ENCODE peak calls at places on chromosomes 5 and 9, in four cellular contexts. I, M, F and Q are unnamed samples.

GRCh38 chr9:121598167-121599000 is 53.0 kb upstream of the DAB2IP start:
- DNase-seq in I (no peak), M (peak; percentile 89), F (peak; percentile 75), Q (no peak)

GRCh38 chr5:77394064-77394716 is 97.9 kb downstream of the WDR41 start:
- DNase-seq in I (no peak), M (no peak), F (no peak), Q (no peak)

GRCh38 chr5:100644776-100645175 is 109.6 kb downstream of the FAM174A start:
- DNase-seq in I (no peak), M (no peak), F (no peak), Q (no peak)

GRCh38 chr5:123722451-123722850 is 210.5 kb downstream of the CSNK1G3 start:
- DNase-seq in I (no peak), M (no peak), F (no peak), Q (no peak)

GRCh38 chr5:172497591-172498255 is 43.4 kb upstream of the SH3PXD2B start:
- DNase-seq in I (no peak), M (no peak), F (no peak), Q (no peak)

GRCh38 chr5:38532165-38532669 is 24.2 kb downstream of the LIFR start:
- DNase-seq in I (no peak), M (no peak), F (no peak), Q (no peak)

GRCh38 chr5:54612711-54613110 is 95.2 kb downstream of the SNX18 start:
- DNase-seq in I (no peak), M (no peak), F (no peak), Q (no peak)

GRCh38 chr9:84325347-84325982 is 15.1 kb downstream of the SLC28A3 start:
- DNase-seq in I (no peak), M (no peak), F (no peak), Q (no peak)

GRCh38 chr5:321233-321725 is at the start of gene AHRR:
- DNase-seq in I (no peak), M (peak; percentile 78), F (peak; percentile 47), Q (no peak)

GRCh38 chr5:171309526-171310333 is 682 bp downstream of the TLX3 start:
- DNase-seq in I (no peak), M (no peak), F (no peak), Q (no peak)

GRCh38 chr5:149731617-149732400 is 1.7 kb downstream of the PPARGC1B start:
- DNase-seq in I (peak; percentile 89), M (peak; percentile 92), F (peak; percentile 73), Q (peak; percentile 77)

GRCh38 chr5:139414601-139415121 is 10.8 kb upstream of the SPATA24 start:
- DNase-seq in I (no peak), M (no peak), F (no peak), Q (no peak)

GRCh38 chr9:99299214-99300102 is 77.4 kb downstream of the SEC61B start:
- DNase-seq in I (peak; percentile 7), M (no peak), F (peak; percentile 49), Q (peak; percentile 9)

GRCh38 chr9:99300103-99300439 is 78.0 kb downstream of the SEC61B start:
- DNase-seq in I (no peak), M (no peak), F (no peak), Q (no peak)

GRCh38 chr9:99298660-99299059 is 76.6 kb downstream of the SEC61B start:
- DNase-seq in I (no peak), M (no peak), F (no peak), Q (no peak)

GRCh38 chr9:99294850-99295461 is 72.9 kb downstream of the SEC61B start:
- DNase-seq in I (no peak), M (no peak), F (no peak), Q (peak; percentile 8)

GRCh38 chr9:99296375-99296951 is 74.4 kb downstream of the SEC61B start:
- DNase-seq in I (no peak), M (no peak), F (no peak), Q (no peak)
- H3K4me3 ChIP-seq in I (no peak overlapping the region), M (peak overlapping the region; percentile 39), F (no peak overlapping the region), Q (no peak overlapping the region)

GRCh38 chr9:134554011-134554749 is 87.4 kb upstream of the COL5A1 start:
- DNase-seq in I (no peak), M (peak; percentile 34), F (no peak), Q (no peak)
- H3K4me3 ChIP-seq in I (no peak overlapping the region), M (no peak overlapping the region), F (no peak overlapping the region), Q (no peak overlapping the region)

GRCh38 chr9:89744255-89744648 is 139.4 kb downstream of the GADD45G start:
- DNase-seq in I (no peak), M (no peak), F (no peak), Q (no peak)

GRCh38 chr9:89743216-89743575 is 138.4 kb downstream of the GADD45G start:
- DNase-seq in I (peak; percentile 87), M (no peak), F (no peak), Q (no peak)

GRCh38 chr9:89743576-89744254 is 138.9 kb downstream of the GADD45G start:
- DNase-seq in I (peak; percentile 78), M (no peak), F (no peak), Q (peak; percentile 98)

GRCh38 chr9:89740722-89741121 is 135.9 kb downstream of the GADD45G start:
- DNase-seq in I (peak; percentile 84), M (no peak), F (no peak), Q (no peak)

DNA sequence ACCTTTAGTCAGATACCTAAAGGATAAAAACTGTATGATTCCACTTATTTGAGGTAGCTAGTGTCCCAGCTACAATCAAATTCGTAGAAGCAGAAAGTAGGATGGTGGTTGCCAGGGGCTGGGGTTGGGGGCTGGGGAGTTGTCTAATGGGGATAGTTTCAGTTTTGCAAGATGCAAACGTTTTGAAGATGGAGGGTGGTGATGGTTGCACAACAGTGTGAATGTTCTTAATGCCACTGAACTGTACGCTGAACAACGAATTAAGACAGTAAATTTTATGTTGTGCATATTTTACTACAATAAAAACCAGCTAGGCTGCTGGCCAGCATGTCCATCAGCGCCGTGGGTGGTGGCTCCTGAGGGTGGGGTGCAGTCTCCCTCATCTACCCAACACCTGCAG is 137.8 kb downstream of the GADD45G start:
- DNase-seq in I (no peak), M (no peak), F (no peak), Q (peak; percentile 37)
- H3K4me3 ChIP-seq in I (peak overlapping the region; percentile 24), M (no peak overlapping the region), F (no peak overlapping the region), Q (no peak overlapping the region)

GRCh38 chr5:154371687-154372086 is 74.1 kb upstream of the SAP30L start:
- DNase-seq in I (no peak), M (no peak), F (peak; percentile 83), Q (no peak)
- H3K4me3 ChIP-seq in I (no peak overlapping the region), M (no peak overlapping the region), F (no peak overlapping the region), Q (no peak overlapping the region)